ENCODE peak calls at places on chromosomes 5 and 9, in nine cellular contexts. U is HCT116, Y is ovary, E is GM12878, V is body of pancreas, T is A549, Z is esophagus muscularis mucosa, N is adrenal gland, X is H1. W is an unnamed sample. For H3K4me1 and H3K9me3, the result is how much of the 10 kb centered on the place peaks cover.

GRCh38 chr9:14887149-14887548 is 23.1 kb downstream of the FREM1 start:
- DNase-seq in T (no peak), Z (no peak), U (no peak), V (no peak), X (no peak), Y (no peak), N (no peak), E (no peak), W (no peak)

GRCh38 chr9:126150411-126151030 is 176.1 kb upstream of the MVB12B start:
- DNase-seq in N (no peak), Z (peak), V (no peak), U (no peak), T (no peak), E (no peak), X (no peak), Y (peak), W (no peak)

GRCh38 chr9:131875828-131876485 is 136.1 kb upstream of the RAPGEF1 start:
- DNase-seq in Z (no peak), V (no peak), T (no peak), N (no peak), U (no peak), Y (no peak), E (no peak), X (no peak), W (no peak)

GRCh38 chr5:174752121-174752520 is 27.7 kb downstream of the MSX2 start:
- DNase-seq in X (no peak), N (no peak), U (no peak), Z (no peak), V (no peak), E (no peak), Y (no peak), T (no peak), W (no peak)

GRCh38 chr5:52661903-52662302 is 125.8 kb upstream of the ITGA1 start:
- DNase-seq in T (no peak), Z (no peak), E (no peak), U (no peak), N (no peak), V (no peak), X (no peak), Y (no peak), W (no peak)

GRCh38 chr9:95143591-95144561 is 173.6 kb downstream of the FANCC start:
- DNase-seq in V (peak), N (peak), X (no peak), E (no peak), Y (peak), U (no peak), T (no peak), Z (peak), W (peak)

GRCh38 chr5:142654578-142655042 is 31.3 kb downstream of the FGF1 start:
- DNase-seq in U (no peak), V (no peak), Y (no peak), E (no peak), Z (no peak), N (no peak), X (no peak), T (peak), W (no peak)

GRCh38 chr5:74241751-74242140 is 398.8 kb downstream of the ENC1 start:
- DNase-seq in V (no peak), U (peak), T (no peak), N (no peak), X (no peak), Z (no peak), Y (no peak), E (no peak), W (no peak)

GRCh38 chr5:131671409-131671808 is 36.4 kb upstream of the RAPGEF6 start:
- DNase-seq in T (no peak), U (no peak), V (no peak), X (no peak), Y (no peak), Z (no peak), N (no peak), E (peak), W (no peak)

GRCh38 chr9:95689669-95690068 is 172.9 kb upstream of the PTCH1 start:
- DNase-seq in E (no peak), V (no peak), Y (no peak), N (no peak), T (no peak), U (no peak), X (no peak), Z (no peak), W (no peak)

DNA sequence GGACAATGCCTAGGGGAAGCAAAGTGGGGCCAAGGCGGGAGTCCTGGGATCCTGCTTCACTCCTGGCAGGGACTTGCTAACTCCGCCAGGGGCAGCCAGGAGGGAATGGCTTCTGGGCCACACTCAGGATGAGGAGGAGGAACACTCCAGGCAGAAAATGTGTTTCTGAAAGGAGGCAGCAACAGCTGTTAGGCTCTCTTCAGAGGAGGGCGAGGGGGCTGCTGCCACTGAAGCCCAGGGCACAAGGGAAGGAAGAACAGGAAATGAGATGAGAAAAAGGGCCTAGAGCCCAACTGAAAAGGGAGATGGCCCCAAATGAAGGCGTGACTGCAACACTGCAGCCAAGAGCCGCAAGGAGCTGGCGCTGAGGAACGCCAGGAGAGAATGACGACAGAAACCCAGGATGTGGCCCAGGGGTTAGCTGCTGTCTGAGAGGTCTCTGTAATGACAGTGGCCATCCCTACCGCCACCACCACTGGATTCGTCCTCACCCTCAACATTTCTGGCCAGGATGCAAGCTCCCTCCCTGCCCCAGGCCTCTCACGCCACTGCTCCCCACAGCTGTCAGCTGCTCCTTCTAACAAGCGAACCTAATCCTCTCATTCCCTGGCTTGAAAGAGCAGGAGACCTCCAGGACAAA is 15.8 kb downstream of the PSMB7 start:
- DNase-seq in U (no peak), X (no peak), T (no peak), Z (no peak), Y (no peak), N (no peak), V (no peak), E (no peak), W (peak)
- H3K4me1 ChIP-seq in U (under half), X (under half), T (under half), Z (under half), Y (under half), N (under half), V (under half), E (under half), W (under half)

GRCh38 chr9:2787065-2787464 is 56.8 kb downstream of the PUM3 start:
- DNase-seq in T (no peak), E (no peak), Z (no peak), Y (no peak), U (no peak), N (no peak), X (no peak), V (no peak), W (no peak)
- H3K9me3 ChIP-seq in T (under half), E (under half), Z (under half), Y (under half), U (under half), N (under half), X (under half), V (under half), W (under half)

GRCh38 chr5:177430972-177431316 is 4.5 kb downstream of the GRK6 start:
- DNase-seq in E (no peak), Y (no peak), V (no peak), T (no peak), X (no peak), Z (no peak), U (no peak), N (no peak), W (no peak)

GRCh38 chr5:177430146-177430951 is 3.9 kb downstream of the GRK6 start:
- DNase-seq in Z (no peak), V (no peak), E (no peak), Y (no peak), X (no peak), T (no peak), N (no peak), U (no peak), W (no peak)

GRCh38 chr5:177428574-177429217 is 2.2 kb downstream of the GRK6 start:
- DNase-seq in V (no peak), Z (no peak), X (no peak), U (no peak), N (no peak), E (no peak), Y (no peak), T (no peak), W (no peak)

GRCh38 chr5:177427919-177428573 is 1.6 kb downstream of the GRK6 start:
- DNase-seq in N (no peak), T (no peak), Z (no peak), X (no peak), U (no peak), E (no peak), Y (no peak), V (no peak), W (no peak)

DNA sequence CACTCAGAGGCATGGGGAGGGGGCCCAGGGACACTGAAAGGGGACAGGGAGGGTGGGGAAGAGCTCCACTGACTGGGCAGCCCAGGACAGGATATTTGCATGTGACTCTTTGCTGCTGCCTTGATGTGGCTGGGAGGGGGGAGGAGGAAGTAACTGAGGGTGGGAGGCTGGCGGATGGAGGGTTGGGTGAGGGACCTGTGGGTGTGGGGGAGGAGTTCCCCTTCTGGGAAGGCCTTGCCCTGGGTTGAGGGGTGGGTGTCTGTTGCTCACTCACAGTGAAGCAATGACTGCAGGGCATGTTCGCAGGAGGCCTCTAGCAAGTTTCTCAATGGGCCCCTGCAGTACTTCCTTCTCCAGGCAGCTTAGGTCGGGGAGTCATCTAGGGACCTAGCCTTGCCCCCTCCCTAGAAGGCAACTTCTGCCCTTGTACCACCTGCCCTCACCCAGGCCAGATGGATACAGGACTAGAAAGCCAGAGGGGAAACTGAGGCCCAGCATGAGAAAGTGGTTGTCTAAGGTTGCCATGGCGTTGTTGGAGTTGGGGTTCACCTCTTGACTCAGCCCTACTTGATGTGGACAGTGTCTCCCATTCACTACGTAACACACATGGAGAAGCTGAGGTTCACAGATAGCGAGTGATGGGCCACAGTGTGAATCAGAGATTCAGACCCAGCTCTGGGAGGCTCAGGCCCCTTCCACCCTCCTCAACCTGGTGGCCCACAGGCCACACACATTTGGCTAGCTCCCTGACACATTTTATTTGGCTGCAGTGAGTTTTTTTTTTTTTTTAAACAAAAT is 3.0 kb downstream of the GRK6 start:
- DNase-seq in Z (no peak), U (no peak), X (no peak), V (peak), N (peak), Y (no peak), T (no peak), E (peak), W (no peak)
- TF ChIP-seq POLR2A in Z (no peak), U (no peak), X (peak), V (no peak), N (no peak), Y (no peak), T (no peak), E (no peak), W (no peak)

GRCh38 chr5:170287532-170287931 is 10.0 kb downstream of the LCP2 start:
- DNase-seq in X (no peak), E (no peak), U (no peak), Y (peak), V (peak), Z (peak), N (peak), T (no peak), W (peak)

GRCh38 chr5:170292509-170292908 is 5.1 kb downstream of the LCP2 start:
- DNase-seq in N (no peak), E (no peak), T (no peak), V (no peak), Y (no peak), X (no peak), Z (no peak), U (no peak), W (no peak)

GRCh38 chr5:170291324-170291847 is 6.2 kb downstream of the LCP2 start:
- DNase-seq in X (no peak), V (no peak), Z (no peak), U (no peak), E (no peak), Y (no peak), N (no peak), T (no peak), W (no peak)

GRCh38 chr5:170286532-170286931 is 11.0 kb downstream of the LCP2 start:
- DNase-seq in Y (no peak), X (no peak), Z (no peak), T (no peak), N (no peak), U (no peak), V (no peak), E (no peak), W (no peak)

GRCh38 chr5:170289749-170290148 is 7.8 kb downstream of the LCP2 start:
- DNase-seq in T (no peak), X (no peak), Z (no peak), E (no peak), V (peak), N (no peak), U (no peak), Y (no peak), W (peak)
- H3K4me1 ChIP-seq in T (under half), X (under half), Z (under half), E (under half), V (under half), N (under half), U (under half), Y (under half), W (under half)

W was measured in uterus.